ENCODE peak calls at places on chromosomes 4 and X, in four cellular contexts. S is neuronal stem cell, J is H1, P is trophoblast cell. C is an unnamed sample.

GRCh38 chrX:151935358-151935757 is 22.7 kb downstream of the MAGEA4 start:
- DNase-seq in J (no peak), P (no peak), S (no peak), C (no peak)

GRCh38 chrX:43973249-43973672 is at the start of gene NDP:
- DNase-seq in S (no peak), J (no peak), P (no peak), C (no peak)

GRCh38 chr4:166174717-166175510 is 301.9 kb downstream of the TLL1 start:
- DNase-seq in S (no peak), J (no peak), P (no peak), C (peak; percentile 42)

GRCh38 chr4:53461244-53461643 is 83.8 kb downstream of the FIP1L1 start:
- DNase-seq in P (no peak), S (no peak), J (no peak), C (no peak)

GRCh38 chr4:177455591-177455990 is 13.4 kb upstream of the AGA start:
- DNase-seq in P (peak; percentile 84), J (no peak), S (no peak), C (peak; percentile 33)

GRCh38 chr4:8675383-8675782 is 82.8 kb downstream of the CPZ start:
- DNase-seq in S (peak; percentile 72), P (peak; percentile 21), J (peak; percentile 93), C (no peak)

GRCh38 chrX:107678957-107679740 is 50.8 kb downstream of the PRPS1 start:
- DNase-seq in J (no peak), S (no peak), P (no peak), C (peak; percentile 84)

GRCh38 chr4:3239998-3240920 is 8.7 kb upstream of the MSANTD1 start:
- DNase-seq in P (no peak), S (no peak), J (no peak), C (no peak)

GRCh38 chrX:46840946-46841740 is 4.3 kb downstream of the RP2 start:
- DNase-seq in P (no peak), S (no peak), J (no peak), C (no peak)

GRCh38 chr4:142366821-142367220 is 479.3 kb downstream of the INPP4B start:
- DNase-seq in J (no peak), S (no peak), P (no peak), C (peak; percentile 41)

GRCh38 chr4:176795441-176795840 is 2.7 kb upstream of the VEGFC start:
- DNase-seq in J (no peak), S (no peak), P (no peak), C (no peak)

GRCh38 chr4:130648570-130648969 is 1552.6 kb downstream of the C4orf33 start:
- DNase-seq in P (no peak), J (no peak), S (no peak), C (no peak)

GRCh38 chr4:10161840-10162239 is 45.2 kb upstream of the WDR1 start:
- DNase-seq in J (no peak), P (no peak), S (no peak), C (no peak)

GRCh38 chr4:163071308-163071707 is 95.4 kb downstream of the NAF1 start:
- DNase-seq in S (no peak), P (no peak), J (no peak), C (no peak)

GRCh38 chr4:186144180-186144579 is 39.7 kb downstream of the FAM149A start:
- DNase-seq in S (peak; percentile 15), P (peak; percentile 22), J (peak; percentile 59), C (peak; percentile 54)

GRCh38 chr4:74308215-74308614 is at the start of gene EPGN:
- DNase-seq in P (peak; percentile 86), S (no peak), J (no peak), C (no peak)

GRCh38 chr4:98555798-98556445 is 102.5 kb downstream of the TSPAN5 start:
- DNase-seq in P (no peak), J (no peak), S (no peak), C (no peak)

GRCh38 chr4:24070117-24070516 is 180.3 kb upstream of the PPARGC1A start:
- DNase-seq in J (no peak), S (no peak), P (peak; percentile 7), C (peak; percentile 86)

GRCh38 chr4:131091896-131092295 is 1995.9 kb downstream of the C4orf33 start:
- DNase-seq in J (no peak), S (peak; percentile 24), P (no peak), C (peak; percentile 68)

GRCh38 chrX:140762061-140762460 is 52.5 kb downstream of the LINC00632 start:
- DNase-seq in J (peak; percentile 49), P (no peak), S (peak; percentile 43), C (peak; percentile 81)

GRCh38 chr4:25723409-25723808 is 67.8 kb downstream of the SLC34A2 start:
- DNase-seq in S (no peak), J (no peak), P (no peak), C (no peak)

GRCh38 chrX:68146054-68146453 is 287.2 kb downstream of the OPHN1 start:
- DNase-seq in J (no peak), S (no peak), P (no peak), C (peak; percentile 43)

GRCh38 chr4:146029939-146030710 is 91.5 kb upstream of the ZNF827 start:
- DNase-seq in S (no peak), J (no peak), P (peak; percentile 27), C (no peak)

GRCh38 chrX:8738588-8739189 is 6.8 kb upstream of the ANOS1 start:
- DNase-seq in P (peak; percentile 35), J (no peak), S (no peak), C (peak; percentile 29)

GRCh38 chrX:17033225-17033624 is 86.8 kb downstream of the REPS2 start:
- DNase-seq in P (no peak), S (no peak), J (no peak), C (no peak)

GRCh38 chr4:25937801-25938200 is 23.8 kb downstream of the SMIM20 start:
- DNase-seq in S (no peak), P (peak; percentile 62), J (no peak), C (peak; percentile 20)

GRCh38 chr4:98150092-98150761 is 7.0 kb upstream of the STPG2 start:
- DNase-seq in S (no peak), J (no peak), P (no peak), C (no peak)

GRCh38 chr4:67680568-67681222 is 20.3 kb downstream of the UBA6 start:
- DNase-seq in P (no peak), J (no peak), S (no peak), C (peak; percentile 65)

GRCh38 chr4:174537634-174538033 is 15.3 kb upstream of the HPGD start:
- DNase-seq in P (no peak), S (no peak), J (no peak), C (no peak)

GRCh38 chr4:158496030-158496741 is 25.5 kb upstream of the RXFP1 start:
- DNase-seq in J (peak; percentile 88), S (peak; percentile 36), P (peak; percentile 7), C (no peak)

GRCh38 chrX:132364313-132364712 is 124.5 kb downstream of the MBNL3 start:
- DNase-seq in S (no peak), P (no peak), J (no peak), C (no peak)

GRCh38 chr4:6308890-6309643 is 39.4 kb downstream of the WFS1 start:
- DNase-seq in J (peak; percentile 84), S (peak; percentile 57), P (no peak), C (no peak)

GRCh38 chrX:9133426-9133825 is 99.5 kb upstream of the FAM9B start:
- DNase-seq in S (no peak), J (no peak), P (no peak), C (peak; percentile 61)

GRCh38 chr4:42397256-42397634 is at the start of gene SHISA3:
- DNase-seq in P (no peak), J (peak; percentile 75), S (no peak), C (peak; percentile 37)

GRCh38 chr4:57435300-57435699 is 325.1 kb upstream of the IGFBP7 start:
- DNase-seq in P (no peak), S (no peak), J (no peak), C (no peak)

GRCh38 chr4:55447826-55448225 is 52.1 kb downstream of the TMEM165 start:
- DNase-seq in S (no peak), P (no peak), J (no peak), C (peak; percentile 45)

GRCh38 chr4:18440527-18441215 is 419.1 kb upstream of the LCORL start:
- DNase-seq in S (no peak), J (no peak), P (no peak), C (no peak)

GRCh38 chrX:133353233-133353632 is 62.1 kb downstream of the GPC4 start:
- DNase-seq in J (no peak), P (no peak), S (no peak), C (no peak)

GRCh38 chr4:88359558-88359957 is 19.1 kb upstream of the HERC6 start:
- DNase-seq in P (peak; percentile 8), S (no peak), J (peak; percentile 32), C (no peak)

GRCh38 chrX:154043003-154043402 is 23.3 kb upstream of the IRAK1 start:
- DNase-seq in P (no peak), S (no peak), J (no peak), C (peak; percentile 87)
- H3K4me3 ChIP-seq in P (no peak overlapping the region), S (no peak overlapping the region), J (no peak overlapping the region), C (peak overlapping the region; percentile 27)

DNA sequence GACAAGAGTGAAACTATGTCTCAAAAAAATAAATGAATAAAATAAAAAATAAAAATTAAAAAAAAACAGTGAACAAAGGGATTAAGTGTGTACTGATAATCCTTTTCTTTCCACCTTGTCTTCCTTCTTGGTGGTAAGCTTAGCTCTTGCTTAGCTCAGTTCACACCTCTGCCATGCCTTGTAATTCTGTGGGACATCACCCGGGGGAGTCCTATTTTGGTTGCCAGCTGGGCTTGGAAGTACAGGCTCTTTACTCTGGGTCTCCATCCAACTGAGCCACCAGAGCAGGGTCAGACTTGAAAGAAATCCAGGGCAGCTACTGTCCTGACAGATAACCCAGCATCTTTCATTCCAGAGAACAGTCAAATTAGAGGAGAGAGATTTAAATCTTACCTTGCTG is 204.2 kb upstream of the TEX13A start:
- DNase-seq in P (no peak), J (no peak), S (no peak), C (no peak)
- H2BK12ac ChIP-seq in P (no peak overlapping the region), J (no peak overlapping the region), S (no peak overlapping the region), C (no peak overlapping the region)

GRCh38 chr4:137768881-137769280 is 236.6 kb upstream of the PCDH18 start:
- DNase-seq in S (no peak), J (no peak), P (no peak), C (peak; percentile 19)
- H2AFZ ChIP-seq in S (no peak overlapping the region), J (no peak overlapping the region), P (no peak overlapping the region), C (no peak overlapping the region)

GRCh38 chr4:38062894-38063168 is 102.6 kb downstream of the PTTG2 start:
- DNase-seq in J (no peak), S (no peak), P (no peak), C (no peak)
- H3K4me3 ChIP-seq in J (no peak overlapping the region), S (no peak overlapping the region), P (no peak overlapping the region), C (no peak overlapping the region)

DNA sequence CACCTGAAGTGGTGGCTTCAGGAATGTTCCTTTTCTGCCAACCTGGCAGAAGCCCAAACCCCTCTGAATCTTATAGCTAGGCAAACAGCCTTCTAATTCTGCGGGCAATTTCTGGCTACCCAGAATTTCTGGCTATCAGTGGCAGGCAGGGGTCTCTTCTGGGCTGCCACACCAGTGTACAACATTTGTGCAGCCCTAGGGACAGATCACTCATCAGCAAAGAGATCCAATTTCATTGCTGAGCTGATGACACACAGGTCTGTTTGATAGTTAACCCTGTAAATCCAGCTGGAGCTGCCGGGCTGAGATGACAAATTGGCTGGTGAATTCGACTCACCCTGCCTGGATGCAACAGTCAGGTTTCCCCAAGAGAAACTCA is 2.4 kb downstream of the MID1 start:
- DNase-seq in J (no peak), P (no peak), S (no peak), C (no peak)
- H2BK12ac ChIP-seq in J (no peak overlapping the region), P (no peak overlapping the region), S (no peak overlapping the region), C (no peak overlapping the region)

GRCh38 chr4:47930971-47931804 is 16.8 kb upstream of the NFXL1 start:
- DNase-seq in S (no peak), P (no peak), J (no peak), C (no peak)
- H2AFZ ChIP-seq in S (no peak overlapping the region), P (no peak overlapping the region), J (no peak overlapping the region), C (no peak overlapping the region)